ENCODE peak calls at places on chromosomes 16 and 17, in eight cellular contexts. O, P, X, S, R, D, B and T are unnamed samples.

GRCh38 chr17:75703191-75703590 is 18.1 kb upstream of the ITGB4 start:
- DNase-seq in P (no peak), O (no peak), S (no peak), B (no peak), X (no peak), R (no peak), D (no peak), T (no peak)

GRCh38 chr16:17342031-17342430 is 128.7 kb downstream of the XYLT1 start:
- DNase-seq in O (no peak), R (no peak), D (no peak), X (peak; percentile 58), S (no peak), P (no peak), B (no peak), T (no peak)

GRCh38 chr16:57527027-57527426 is 9.3 kb downstream of the CCDC102A start:
- DNase-seq in O (no peak), R (no peak), S (no peak), X (no peak), P (no peak), B (no peak), D (no peak), T (no peak)

GRCh38 chr17:30780343-30780742 is 44.1 kb downstream of the CRLF3 start:
- DNase-seq in X (no peak), B (no peak), R (no peak), S (no peak), O (peak; percentile 42), P (no peak), D (no peak), T (no peak)

GRCh38 chr16:56643080-56643778 is 4.8 kb downstream of the MT1A start:
- DNase-seq in S (peak; percentile 38), D (peak; percentile 70), B (no peak), R (peak; percentile 67), X (no peak), P (peak; percentile 41), O (peak; percentile 81), T (peak; percentile 95)

GRCh38 chr17:43578699-43579569 is 32.8 kb upstream of the ETV4 start:
- DNase-seq in S (peak; percentile 78), P (no peak), D (peak; percentile 32), X (no peak), O (no peak), B (no peak), R (peak; percentile 46), T (no peak)

GRCh38 chr16:11136600-11136999 is 119.4 kb downstream of the SOCS1 start:
- DNase-seq in S (peak; percentile 29), R (peak; percentile 22), P (no peak), X (no peak), B (no peak), O (no peak), D (peak; percentile 58), T (no peak)

GRCh38 chr17:66967867-66968543 is 3.5 kb downstream of the CACNG4 start:
- DNase-seq in S (no peak), X (no peak), B (no peak), O (no peak), P (no peak), D (no peak), R (no peak), T (no peak)

GRCh38 chr16:2979669-2980226 is 498 bp downstream of the PKMYT1 start:
- DNase-seq in O (peak; percentile 41), B (no peak), X (no peak), P (no peak), D (no peak), S (no peak), R (no peak), T (no peak)

GRCh38 chr17:45768000-45768399 is 16.1 kb upstream of the CRHR1 start:
- DNase-seq in D (peak; percentile 15), S (no peak), X (peak; percentile 1), R (no peak), P (no peak), B (no peak), O (no peak), T (no peak)

GRCh38 chr16:79845006-79845733 is 244.6 kb upstream of the MAF start:
- DNase-seq in O (no peak), B (peak; percentile 26), X (no peak), D (no peak), R (no peak), S (no peak), P (no peak), T (no peak)

GRCh38 chr16:67847064-67847861 is at the start of gene CENPT:
- DNase-seq in P (no peak), B (peak; percentile 80), O (peak; percentile 63), S (peak; percentile 72), D (peak; percentile 40), R (peak; percentile 74), X (peak; percentile 41), T (no peak)

GRCh38 chr16:48393843-48394703 is 8.9 kb upstream of the SIAH1 start:
- DNase-seq in R (peak; percentile 78), S (peak; percentile 85), P (peak; percentile 83), D (peak; percentile 76), B (no peak), X (no peak), O (no peak), T (peak; percentile 40)

GRCh38 chr17:75335315-75335714 is 46.1 kb upstream of the SLC25A19 start:
- DNase-seq in R (no peak), X (no peak), D (no peak), S (no peak), B (no peak), P (no peak), O (no peak), T (no peak)

GRCh38 chr17:1222321-1222720 is 42.5 kb upstream of the ABR start:
- DNase-seq in D (no peak), P (no peak), O (no peak), S (no peak), B (no peak), R (no peak), X (no peak), T (no peak)

GRCh38 chr16:30921748-30922419 is 1.5 kb upstream of the FBXL19 start:
- DNase-seq in B (peak; percentile 61), R (peak; percentile 87), X (peak; percentile 62), O (peak; percentile 92), S (peak; percentile 79), D (peak; percentile 95), P (peak; percentile 90), T (peak; percentile 84)

GRCh38 chr16:69865701-69866100 is 85.4 kb upstream of the CLEC18A start:
- DNase-seq in R (peak; percentile 44), B (no peak), O (no peak), D (peak; percentile 94), S (peak; percentile 52), P (no peak), X (no peak), T (no peak)

GRCh38 chr17:57672205-57672632 is 72.9 kb downstream of the CCDC182 start:
- DNase-seq in O (peak; percentile 12), B (no peak), R (peak; percentile 84), P (no peak), D (peak; percentile 80), S (peak; percentile 86), X (peak; percentile 71), T (peak; percentile 35)

GRCh38 chr17:42698736-42699414 is 16.5 kb downstream of the CNTNAP1 start:
- DNase-seq in O (no peak), R (peak; percentile 85), D (peak; percentile 90), P (no peak), B (peak; percentile 8), S (peak; percentile 82), X (no peak), T (no peak)

GRCh38 chr16:56190903-56191806 is at the start of gene GNAO1:
- DNase-seq in R (peak; percentile 85), B (peak; percentile 53), S (peak; percentile 32), O (peak; percentile 51), P (no peak), X (peak; percentile 7), D (peak; percentile 72), T (peak; percentile 86)

GRCh38 chr16:23949630-23950290 is 114.0 kb downstream of the PRKCB start:
- DNase-seq in P (no peak), O (peak; percentile 80), X (peak; percentile 12), B (peak; percentile 8), R (no peak), S (no peak), D (no peak), T (no peak)

GRCh38 chr17:50460831-50461526 is 7.7 kb downstream of the CHAD start:
- DNase-seq in R (no peak), P (no peak), O (no peak), S (no peak), B (no peak), X (no peak), D (no peak), T (no peak)

GRCh38 chr17:44351961-44352921 is 7.1 kb downstream of the GRN start:
- DNase-seq in B (no peak), D (no peak), S (no peak), R (no peak), P (no peak), X (no peak), O (no peak), T (no peak)

GRCh38 chr16:19698480-19699465 is 19.3 kb downstream of the KNOP1 start:
- DNase-seq in O (no peak), P (peak; percentile 31), X (no peak), S (peak; percentile 84), D (peak; percentile 71), R (peak; percentile 73), B (no peak), T (no peak)

GRCh38 chr17:58643147-58643546 is 48.7 kb downstream of the TEX14 start:
- DNase-seq in B (no peak), D (peak; percentile 69), P (no peak), X (no peak), S (peak; percentile 57), O (no peak), R (peak; percentile 54), T (no peak)

GRCh38 chr17:63701477-63702222 is 1.7 kb upstream of the LIMD2 start:
- DNase-seq in O (peak; percentile 88), X (peak; percentile 94), P (no peak), S (no peak), D (no peak), B (peak; percentile 69), R (no peak), T (no peak)

GRCh38 chr17:5667871-5668270 is 83.6 kb upstream of the NLRP1 start:
- DNase-seq in P (no peak), X (no peak), O (no peak), R (no peak), D (no peak), S (no peak), B (no peak), T (no peak)

GRCh38 chr16:50235581-50235980 is 30.8 kb upstream of the ADCY7 start:
- DNase-seq in P (no peak), D (peak; percentile 13), S (no peak), B (no peak), X (no peak), R (no peak), O (no peak), T (no peak)

GRCh38 chr17:57989011-57989345 is 924 bp upstream of the VEZF1 start:
- DNase-seq in B (no peak), D (no peak), X (no peak), S (no peak), O (no peak), R (no peak), P (no peak), T (no peak)

GRCh38 chr17:888998-889401 is 90.6 kb downstream of the NXN start:
- DNase-seq in D (no peak), B (no peak), S (no peak), O (peak; percentile 9), P (no peak), X (no peak), R (no peak), T (no peak)

GRCh38 chr17:80152057-80152831 is 5.3 kb upstream of the EIF4A3 start:
- DNase-seq in B (no peak), R (no peak), P (no peak), O (no peak), X (peak; percentile 26), S (peak; percentile 45), D (peak; percentile 95), T (no peak)

GRCh38 chr16:8874388-8874787 is 5.6 kb upstream of the CARHSP1 start:
- DNase-seq in X (no peak), P (no peak), O (no peak), R (peak; percentile 65), B (no peak), S (peak; percentile 87), D (peak; percentile 64), T (no peak)

GRCh38 chr17:61659437-61659836 is 68.4 kb upstream of the NACA2 start:
- DNase-seq in P (no peak), D (no peak), O (no peak), R (no peak), B (no peak), X (no peak), S (no peak), T (no peak)

GRCh38 chr16:59392911-59393310 is 658.8 kb upstream of the GOT2 start:
- DNase-seq in D (no peak), P (no peak), X (no peak), B (no peak), S (peak; percentile 11), R (no peak), O (no peak), T (no peak)